ENCODE peak calls at places on chromosomes 4 and X, in eight cellular contexts. X is heart right ventricle, S is H1, F is uterus, B is PC-9, I is fibroblast of lung, C is astrocyte, R is spleen. P is an unnamed sample.

GRCh38 chr4:65865489-65865888 is 195.2 kb upstream of the EPHA5 start:
- DNase-seq in X (no peak), I (peak; percentile 3), B (no peak), S (no peak), F (no peak), C (no peak), R (no peak), P (peak; percentile 12)

GRCh38 chr4:109294006-109294405 is 8.5 kb downstream of the COL25A1 start:
- DNase-seq in S (no peak), C (no peak), I (no peak), B (no peak), X (no peak), R (no peak), F (no peak), P (no peak)

GRCh38 chrX:18415386-18415785 is 10.0 kb upstream of the CDKL5 start:
- DNase-seq in F (no peak), I (peak; percentile 28), R (no peak), B (no peak), X (no peak), S (no peak), C (peak; percentile 12), P (no peak)

GRCh38 chr4:21413807-21414370 is 534.7 kb downstream of the KCNIP4 start:
- DNase-seq in C (no peak), B (no peak), F (no peak), R (no peak), I (no peak), X (no peak), S (no peak), P (no peak)

GRCh38 chr4:87243426-87244053 is 23.1 kb upstream of the KLHL8 start:
- DNase-seq in I (no peak), F (no peak), B (no peak), X (no peak), S (no peak), C (no peak), R (no peak), P (no peak)

GRCh38 chrX:11792461-11793421 is 34.7 kb downstream of the MSL3 start:
- DNase-seq in X (peak; percentile 3), B (no peak), C (no peak), F (no peak), I (no peak), S (no peak), R (no peak), P (no peak)

GRCh38 chrX:55521687-55522086 is 32.0 kb upstream of the USP51 start:
- DNase-seq in B (no peak), F (no peak), I (no peak), C (no peak), R (peak; percentile 62), S (no peak), X (no peak), P (no peak)

GRCh38 chr4:26289421-26289820 is 31.4 kb upstream of the RBPJ start:
- DNase-seq in X (no peak), F (no peak), I (no peak), S (no peak), C (no peak), R (no peak), B (peak; percentile 25), P (no peak)

GRCh38 chr4:118888666-118889312 is at the start of gene SYNPO2:
- DNase-seq in S (peak; percentile 50), R (peak; percentile 82), X (peak; percentile 81), I (peak; percentile 91), F (peak; percentile 90), B (peak; percentile 36), C (peak; percentile 87), P (peak; percentile 92)

GRCh38 chrX:138082881-138083280 is 517.0 kb downstream of the ZIC3 start:
- DNase-seq in I (peak; percentile 3), R (no peak), F (no peak), X (no peak), B (no peak), C (no peak), S (no peak), P (no peak)

GRCh38 chrX:2584216-2584615 is 83.4 kb upstream of the DHRSX start:
- DNase-seq in B (no peak), S (no peak), C (no peak), F (no peak), I (no peak), R (no peak), X (no peak), P (no peak)

GRCh38 chr4:87014284-87014782 is 79.5 kb downstream of the AFF1 start:
- DNase-seq in S (no peak), B (no peak), I (no peak), R (no peak), F (no peak), C (peak; percentile 24), X (no peak), P (no peak)

GRCh38 chrX:139204903-139205667 is 325.5 kb upstream of the F9 start:
- DNase-seq in I (peak; percentile 59), F (no peak), C (peak; percentile 29), X (no peak), S (no peak), R (peak; percentile 80), B (peak; percentile 14), P (no peak)

GRCh38 chr4:108168672-108169562 is at the start of gene LEF1:
- DNase-seq in B (peak; percentile 63), R (peak; percentile 83), F (no peak), I (peak; percentile 49), X (no peak), C (peak; percentile 34), S (peak; percentile 49), P (peak; percentile 45)

GRCh38 chrX:103658681-103659433 is 27.6 kb downstream of the MORF4L2 start:
- DNase-seq in R (no peak), I (no peak), F (no peak), X (no peak), C (no peak), S (no peak), B (no peak), P (no peak)

GRCh38 chr4:138063581-138063980 is 178.6 kb downstream of the SLC7A11 start:
- DNase-seq in B (no peak), S (no peak), X (no peak), C (no peak), I (no peak), R (no peak), F (no peak), P (no peak)

GRCh38 chrX:15930585-15930984 is 76.0 kb upstream of the AP1S2 start:
- DNase-seq in B (no peak), X (no peak), F (no peak), C (peak; percentile 32), R (no peak), I (peak; percentile 48), S (no peak), P (no peak)

DNA sequence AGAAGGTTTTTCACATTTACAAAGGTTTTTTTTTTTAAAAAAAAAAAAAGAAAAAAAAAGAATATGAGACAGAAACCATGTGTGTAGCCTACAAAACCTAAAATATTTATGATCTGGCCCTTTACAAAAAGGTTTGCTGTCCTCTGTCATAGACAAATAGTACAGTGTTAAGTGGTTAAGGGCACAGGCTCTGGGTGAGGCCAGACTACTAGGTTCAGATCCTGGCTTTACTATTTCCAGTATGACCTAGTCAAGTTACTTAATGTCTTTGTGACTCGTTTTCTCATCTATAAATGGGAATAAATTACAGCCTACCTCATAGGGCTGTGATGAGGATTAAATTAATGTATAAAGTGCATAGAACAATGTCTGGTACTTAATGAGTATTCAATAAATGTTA is 56.5 kb downstream of the GAB1 start:
- DNase-seq in X (no peak), I (no peak), S (no peak), C (no peak), R (no peak), F (no peak), B (no peak), P (no peak)
- H3K4me1 ChIP-seq in X (peaks cover 63% of the 10 kb centered on the region), I (peaks cover 44% of the 10 kb centered on the region), S (peaks cover 1% of the 10 kb centered on the region), C (peaks cover 18% of the 10 kb centered on the region), R (peaks cover 5% of the 10 kb centered on the region), F (peaks cover 10% of the 10 kb centered on the region), B (peaks cover 17% of the 10 kb centered on the region), P (no peaks in the 10 kb centered on the region)

GRCh38 chr4:10105920-10106319 is 10.7 kb downstream of the WDR1 start:
- DNase-seq in B (no peak), R (no peak), I (no peak), S (no peak), C (no peak), F (no peak), X (no peak), P (no peak)
- H3K36me3 ChIP-seq in B (peaks cover 13% of the 10 kb centered on the region), R (peaks cover 19% of the 10 kb centered on the region), I (peaks cover 33% of the 10 kb centered on the region), S (peaks cover 53% of the 10 kb centered on the region), C (peaks cover 47% of the 10 kb centered on the region), F (no peaks in the 10 kb centered on the region), X (no peaks in the 10 kb centered on the region), P (peaks cover 12% of the 10 kb centered on the region)

GRCh38 chr4:104907991-104908390 is 238.7 kb upstream of the TET2 start:
- DNase-seq in S (no peak), I (no peak), F (no peak), X (no peak), B (no peak), R (no peak), C (no peak), P (no peak)
- TF ChIP-seq CTCF in S (no peak), I (no peak), F (no peak), X (no peak), B (no peak), R (no peak), C (no peak), P (no peak)

DNA sequence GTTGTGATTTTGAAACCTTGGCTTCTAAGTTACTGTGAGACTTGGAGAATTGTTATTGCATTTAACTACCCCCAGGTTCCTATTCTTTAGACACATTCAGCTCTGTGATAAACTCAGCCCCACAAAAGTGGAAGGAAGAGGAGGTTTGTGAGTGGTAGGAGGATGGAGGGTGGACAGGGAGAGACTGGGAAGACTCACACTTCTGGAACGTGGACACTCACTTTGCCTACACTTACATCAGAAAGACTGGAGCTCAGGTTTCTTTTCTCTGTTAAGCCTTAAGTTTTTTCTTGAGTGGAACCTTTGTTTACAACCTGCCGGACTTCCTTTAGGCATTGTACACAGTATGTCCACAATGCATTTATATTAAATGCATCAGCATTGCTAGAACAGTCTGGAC is 99.0 kb downstream of the AREG start:
- DNase-seq in I (peak; percentile 83), C (peak; percentile 78), R (no peak), F (no peak), B (no peak), S (no peak), X (no peak), P (no peak)
- H3K4me1 ChIP-seq in I (no peaks in the 10 kb centered on the region), C (peaks cover 12% of the 10 kb centered on the region), R (no peaks in the 10 kb centered on the region), F (no peaks in the 10 kb centered on the region), B (peaks cover 17% of the 10 kb centered on the region), S (no peaks in the 10 kb centered on the region), X (peaks cover 7% of the 10 kb centered on the region), P (no peaks in the 10 kb centered on the region)